ENCODE peak calls at places on chromosomes 11 and 22, in eight cellular contexts. Z, J, W, E, Q, N, O and K are unnamed samples.

GRCh38 chr11:45233804-45234170 is 52.4 kb downstream of the SYT13 start:
- DNase-seq in Q (no peak), Z (no peak), O (no peak), E (no peak), J (no peak), N (no peak), W (no peak), K (no peak)

GRCh38 chr22:30016596-30016995 is 63.7 kb upstream of the HORMAD2 start:
- DNase-seq in Q (no peak), O (no peak), W (no peak), Z (no peak), J (no peak), N (no peak), E (no peak), K (no peak)

GRCh38 chr11:36447947-36448346 is 62.1 kb downstream of the TRAF6 start:
- DNase-seq in Q (no peak), W (no peak), J (no peak), Z (no peak), E (no peak), N (no peak), O (no peak), K (no peak)

GRCh38 chr11:64060861-64061444 is 25.2 kb downstream of the FLRT1 start:
- DNase-seq in J (no peak), E (peak; percentile 94), N (peak; percentile 53), W (peak; percentile 42), Q (peak; percentile 43), O (peak; percentile 71), Z (peak; percentile 24), K (no peak)

GRCh38 chr11:1654388-1655167 is 25.0 kb downstream of the KRTAP5-5 start:
- DNase-seq in W (no peak), N (no peak), J (no peak), E (peak; percentile 9), O (peak; percentile 43), Q (peak; percentile 19), Z (no peak), K (peak; percentile 31)

GRCh38 chr11:45041556-45041955 is 90.9 kb upstream of the TP53I11 start:
- DNase-seq in J (no peak), Q (no peak), N (no peak), W (no peak), O (no peak), Z (no peak), E (no peak), K (no peak)

GRCh38 chr11:12251651-12252560 is 125.5 kb upstream of the PARVA start:
- DNase-seq in E (no peak), N (no peak), J (no peak), Q (no peak), W (no peak), O (no peak), Z (no peak), K (no peak)

GRCh38 chr11:126647735-126648134 is 292.2 kb downstream of the ST3GAL4 start:
- DNase-seq in Q (peak; percentile 3), N (no peak), E (peak; percentile 90), Z (no peak), O (no peak), J (no peak), W (peak; percentile 27), K (peak; percentile 3)

GRCh38 chr22:49566141-49566541 is 261.5 kb downstream of the BRD1 start:
- DNase-seq in J (no peak), W (no peak), O (no peak), Z (no peak), Q (no peak), N (no peak), E (no peak), K (no peak)

GRCh38 chr11:10930224-10930960 is 72.5 kb upstream of the ZBED5 start:
- DNase-seq in J (peak; percentile 25), N (no peak), Z (no peak), O (no peak), Q (peak; percentile 67), W (no peak), E (peak; percentile 27), K (peak; percentile 34)

GRCh38 chr22:41445171-41446056 is 1.2 kb downstream of the TOB2 start:
- DNase-seq in O (no peak), Q (peak; percentile 34), N (no peak), E (no peak), W (no peak), Z (no peak), J (no peak), K (peak; percentile 61)

GRCh38 chr11:46413755-46414465 is 22.3 kb upstream of the CHRM4 start:
- DNase-seq in O (no peak), W (no peak), J (no peak), Q (no peak), Z (no peak), N (no peak), E (no peak), K (no peak)

GRCh38 chr22:46614070-46614931 is 5.9 kb upstream of the GRAMD4 start:
- DNase-seq in Z (peak; percentile 54), O (no peak), W (no peak), E (no peak), J (no peak), N (no peak), Q (no peak), K (no peak)

GRCh38 chr11:134098566-134099184 is 29.8 kb downstream of the JAM3 start:
- DNase-seq in N (no peak), W (no peak), E (no peak), Z (no peak), O (no peak), Q (no peak), J (no peak), K (no peak)

GRCh38 chr11:721913-722811 is 16.1 kb downstream of the EPS8L2 start:
- DNase-seq in W (no peak), O (peak; percentile 63), Z (no peak), N (no peak), E (no peak), Q (no peak), J (no peak), K (no peak)

GRCh38 chr22:45127866-45128265 is 35.9 kb upstream of the NUP50 start:
- DNase-seq in J (no peak), Z (no peak), W (peak; percentile 77), E (peak; percentile 48), N (no peak), Q (peak; percentile 66), O (no peak), K (no peak)

GRCh38 chr22:37483594-37484114 is 2.5 kb downstream of the MFNG start:
- DNase-seq in Z (no peak), O (no peak), E (no peak), Q (peak; percentile 58), N (peak; percentile 3), W (no peak), J (no peak), K (no peak)

GRCh38 chr22:40176921-40177737 is 596 bp upstream of the TNRC6B start:
- DNase-seq in N (peak; percentile 25), O (peak; percentile 58), W (no peak), E (peak; percentile 34), Q (peak; percentile 77), J (no peak), Z (peak; percentile 45), K (peak; percentile 69)

GRCh38 chr22:49949914-49950292 is 10.7 kb upstream of the PIM3 start:
- DNase-seq in W (no peak), N (no peak), J (no peak), Q (no peak), E (no peak), Z (no peak), O (no peak), K (no peak)

GRCh38 chr22:22942511-22943329 is 55.1 kb downstream of the IGLL5 start:
- DNase-seq in Z (peak; percentile 72), N (peak; percentile 53), O (peak; percentile 81), J (peak; percentile 80), Q (peak; percentile 6), W (peak; percentile 76), E (peak; percentile 57), K (peak; percentile 58)

GRCh38 chr22:50010676-50011446 is 1.7 kb downstream of the IL17REL start:
- DNase-seq in N (no peak), Q (no peak), J (no peak), O (peak; percentile 51), Z (peak; percentile 44), E (no peak), W (no peak), K (no peak)

GRCh38 chr11:133955091-133955846 is 1.5 kb downstream of the IGSF9B start:
- DNase-seq in W (no peak), J (no peak), Z (peak; percentile 20), Q (no peak), O (no peak), N (no peak), E (no peak), K (no peak)

GRCh38 chr22:17064498-17065100 is 20.2 kb upstream of the IL17RA start:
- DNase-seq in O (no peak), J (no peak), N (no peak), Q (no peak), Z (no peak), E (no peak), W (no peak), K (no peak)

GRCh38 chr11:8807544-8808225 is 103.3 kb upstream of the AKIP1 start:
- DNase-seq in E (peak; percentile 85), Q (peak; percentile 86), O (no peak), N (no peak), J (no peak), W (no peak), Z (no peak), K (peak; percentile 90)

GRCh38 chr11:129435499-129436245 is 60.0 kb downstream of the BARX2 start:
- DNase-seq in Q (no peak), O (no peak), N (no peak), J (no peak), W (no peak), E (no peak), Z (no peak), K (no peak)

GRCh38 chr22:45310331-45311032 is 748 bp downstream of the FAM118A start:
- DNase-seq in W (no peak), J (no peak), Q (no peak), E (no peak), N (no peak), O (peak; percentile 64), Z (no peak), K (no peak)

GRCh38 chr22:50621948-50622722 is 5.8 kb downstream of the ARSA start:
- DNase-seq in Q (no peak), W (no peak), Z (no peak), E (no peak), O (no peak), N (no peak), J (peak; percentile 43), K (no peak)

GRCh38 chr22:27990879-27991278 is 71.8 kb upstream of the PITPNB start:
- DNase-seq in N (peak; percentile 12), Q (peak; percentile 49), E (peak; percentile 82), O (peak; percentile 56), J (peak; percentile 98), W (no peak), Z (no peak), K (no peak)

GRCh38 chr11:78019808-78020207 is 3.3 kb downstream of the KCTD14 start:
- DNase-seq in J (no peak), N (no peak), W (no peak), E (no peak), O (no peak), Z (no peak), Q (no peak), K (no peak)

GRCh38 chr22:48488611-48489456 is 1338.8 kb downstream of the BRD1 start:
- DNase-seq in J (no peak), Q (no peak), O (peak; percentile 51), Z (no peak), W (no peak), E (peak; percentile 84), N (no peak), K (no peak)

GRCh38 chr11:256952-257737 is 20.4 kb downstream of the PSMD13 start:
- DNase-seq in E (no peak), Z (no peak), N (no peak), Q (no peak), J (no peak), W (no peak), O (no peak), K (no peak)

GRCh38 chr22:44180706-44181032 is at the start of gene PARVG:
- DNase-seq in J (no peak), Z (peak; percentile 5), N (peak; percentile 49), W (peak; percentile 22), E (no peak), Q (no peak), O (no peak), K (no peak)

GRCh38 chr11:120547301-120547700 is 35.8 kb downstream of the GRIK4 start:
- DNase-seq in E (no peak), J (no peak), N (no peak), W (no peak), O (no peak), Q (peak; percentile 85), Z (no peak), K (peak; percentile 25)

GRCh38 chr11:70863186-70863585 is 389.2 kb downstream of the SHANK2 start:
- DNase-seq in Q (no peak), N (no peak), Z (no peak), E (no peak), J (no peak), O (no peak), W (no peak), K (no peak)